ENCODE peak calls at places on chromosomes 3 and 15, in five cellular contexts. S is mucosa of descending colon, Z is A549, I is body of pancreas, T is foreskin fibroblast. G is an unnamed sample.

GRCh38 chr3:115436767-115437301 is 186.5 kb upstream of the GAP43 start:
- DNase-seq in S (no peak), Z (peak), I (no peak), T (peak), G (no peak)

GRCh38 chr15:78306176-78306774 is 6.9 kb upstream of the SKIC8 start:
- DNase-seq in S (no peak), Z (no peak), I (no peak), T (peak), G (no peak)

GRCh38 chr15:39273805-39274411 is 307.0 kb upstream of the THBS1 start:
- DNase-seq in S (no peak), Z (peak), I (peak), T (no peak), G (no peak)

GRCh38 chr15:94080416-94080815 is 150.9 kb upstream of the MCTP2 start:
- DNase-seq in S (no peak), Z (no peak), I (no peak), T (no peak), G (peak)

GRCh38 chr3:41190509-41191284 is 8.6 kb upstream of the CTNNB1 start:
- DNase-seq in S (no peak), Z (no peak), I (no peak), T (no peak), G (no peak)

GRCh38 chr3:108518895-108519294 is 8.5 kb upstream of the MYH15 start:
- DNase-seq in S (no peak), Z (no peak), I (no peak), T (peak), G (no peak)

GRCh38 chr15:77654975-77655374 is 22.3 kb upstream of the LINGO1 start:
- DNase-seq in S (peak), Z (peak), I (no peak), T (no peak), G (no peak)

GRCh38 chr3:122214718-122215117 is 31.2 kb downstream of the CASR start:
- DNase-seq in S (no peak), Z (no peak), I (no peak), T (no peak), G (no peak)

GRCh38 chr3:26091096-26091495 is 301.2 kb downstream of the OXSM start:
- DNase-seq in S (no peak), Z (no peak), I (no peak), T (no peak), G (no peak)

GRCh38 chr3:120160050-120160449 is 65.8 kb upstream of the GSK3B start:
- DNase-seq in S (no peak), Z (no peak), I (peak), T (peak), G (peak)

GRCh38 chr3:98322686-98323085 is 31.0 kb upstream of the OR5K4 start:
- DNase-seq in S (no peak), Z (no peak), I (no peak), T (no peak), G (no peak)

DNA sequence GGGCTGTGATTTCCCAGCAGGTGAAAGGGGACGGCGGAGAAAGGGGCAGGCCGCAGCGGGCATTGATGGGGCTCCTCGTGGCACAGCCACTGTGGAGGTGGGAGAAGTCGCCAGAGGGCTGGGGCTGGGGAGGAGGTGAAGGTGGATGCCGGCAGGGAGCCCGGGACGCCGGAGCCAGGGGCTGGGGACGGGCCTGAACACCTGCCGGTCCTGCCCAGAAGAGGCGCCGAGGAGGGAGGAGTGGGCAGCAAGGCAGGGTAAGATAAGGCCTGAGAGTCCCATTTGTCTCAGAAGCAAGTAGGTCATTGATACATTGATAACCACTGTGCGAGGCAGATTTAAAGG is 571 bp upstream of the RARRES1 start:
- DNase-seq in S (no peak), Z (no peak), I (no peak), T (no peak), G (no peak)
- H3K4me3 ChIP-seq in S (peak), Z (peak), I (peak), T (peak), G (peak)

GRCh38 chr3:175316799-175317198 is 457.7 kb downstream of the NAALADL2 start:
- DNase-seq in S (no peak), Z (no peak), I (no peak), T (no peak), G (no peak)
- H3K4me3 ChIP-seq in S (no peak), Z (no peak), I (no peak), T (no peak), G (no peak)

GRCh38 chr3:129441215-129441614 is 1.2 kb downstream of the IFT122 start:
- DNase-seq in S (no peak), Z (no peak), I (no peak), T (no peak), G (no peak)
- H3K4me3 ChIP-seq in S (no peak), Z (peak), I (no peak), T (peak), G (peak)

DNA sequence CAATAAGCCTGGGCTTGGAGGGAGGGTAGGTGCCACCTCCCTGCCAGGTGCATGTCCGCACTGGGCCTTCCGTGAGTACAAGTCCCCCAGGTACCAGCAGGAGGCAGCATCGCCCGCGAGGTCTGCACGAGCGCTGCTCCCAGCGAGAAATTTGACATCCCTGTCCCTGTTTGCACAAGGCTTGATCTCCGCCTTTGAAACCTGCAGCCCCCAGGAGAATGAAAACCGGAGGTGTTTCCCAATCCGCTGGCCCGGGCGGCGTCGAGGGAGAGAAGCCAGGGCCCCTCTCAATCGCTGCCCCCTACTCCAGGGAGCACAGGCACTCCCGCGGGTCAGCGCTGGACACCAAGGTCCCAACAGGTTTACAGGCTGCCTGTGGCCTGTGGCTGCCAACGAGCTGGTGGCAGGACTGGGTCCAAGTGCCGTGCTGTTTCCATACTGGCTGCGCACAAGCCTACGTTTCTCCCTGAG is 961 bp downstream of the HAPLN3 start:
- DNase-seq in S (peak), Z (peak), I (peak), T (no peak), G (peak)
- H3K4me3 ChIP-seq in S (no peak), Z (peak), I (no peak), T (peak), G (peak)

GRCh38 chr15:34336333-34336732 is 1.2 kb downstream of the SLC12A6 start:
- DNase-seq in S (no peak), Z (no peak), I (no peak), T (no peak), G (no peak)
- H3K4me3 ChIP-seq in S (no peak), Z (no peak), I (no peak), T (no peak), G (peak)

GRCh38 chr15:52566889-52567288 is 1.9 kb downstream of the ARPP19 start:
- DNase-seq in S (no peak), Z (no peak), I (no peak), T (no peak), G (no peak)
- H3K4me3 ChIP-seq in S (no peak), Z (peak), I (no peak), T (peak), G (peak)

G was measured in psoas muscle.